ENCODE peak calls at places on chromosomes 5 and 9, in ten cellular contexts. I is right lobe of liver; P is activated effector memory CD4-positive, alpha-beta T cell treated with Interleukin-2 at 50 U/mL for 16 hours; T is GM03348; U is substantia nigra; K is SK-MEL-5; J is HTR-8/SVneo; D is stimulated activated CD8-positive, alpha-beta memory T cell treated with anti-CD3 and anti-CD28 coated beads, Interleukin-7, amount 100 ng/mL, for 48 hours; G is stimulated activated CD4-positive, alpha-beta T cell treated with anti-CD3 and anti-CD28 coated beads, Interleukin-4, amount 100 ng/mL, for 4 hours; O is HT1080. L is an unnamed sample.

GRCh38 chr9:17799383-17799782 is 220.5 kb downstream of the SH3GL2 start:
- DNase-seq in I (no peak), P (no peak), T (peak), U (no peak), K (peak), J (no peak), D (no peak), G (no peak), O (peak), L (no peak)

GRCh38 chr9:93825348-93826115 is 129.6 kb downstream of the BARX1 start:
- DNase-seq in I (no peak), P (no peak), T (peak), U (no peak), K (no peak), J (no peak), D (no peak), G (no peak), O (no peak), L (no peak)

GRCh38 chr5:103587185-103587748 is 24.7 kb upstream of the NUDT12 start:
- DNase-seq in I (no peak), P (no peak), T (peak), U (no peak), K (peak), J (peak), D (no peak), G (no peak), O (peak), L (no peak)

GRCh38 chr9:13443380-13444271 is 164.1 kb upstream of the MPDZ start:
- DNase-seq in I (no peak), P (no peak), T (no peak), U (peak), K (no peak), J (no peak), D (no peak), G (no peak), O (no peak), L (no peak)

GRCh38 chr9:91178281-91179236 is 183.2 kb downstream of the AUH start:
- DNase-seq in I (no peak), P (no peak), T (peak), U (no peak), K (no peak), J (no peak), D (no peak), G (no peak), O (no peak), L (no peak)

GRCh38 chr5:72556351-72557146 is 49.3 kb upstream of the ZNF366 start:
- DNase-seq in I (peak), P (no peak), T (peak), U (peak), K (no peak), J (no peak), D (peak), G (peak), O (no peak), L (peak)

GRCh38 chr5:108380531-108381021 is 1.3 kb downstream of the FBXL17 start:
- DNase-seq in I (peak), P (peak), T (peak), U (peak), K (peak), J (peak), D (peak), G (peak), O (peak), L (peak)

GRCh38 chr9:77673912-77674791 is 26.0 kb upstream of the GNA14 start:
- DNase-seq in I (no peak), P (no peak), T (no peak), U (no peak), K (peak), J (no peak), D (no peak), G (no peak), O (peak), L (no peak)

GRCh38 chr5:149824115-149824514 is 94.0 kb downstream of the PPARGC1B start:
- DNase-seq in I (no peak), P (no peak), T (no peak), U (no peak), K (peak), J (no peak), D (no peak), G (no peak), O (no peak), L (no peak)

GRCh38 chr5:178247481-178248456 is 15.2 kb upstream of the PHYKPL start:
- DNase-seq in I (no peak), P (no peak), T (no peak), U (no peak), K (no peak), J (no peak), D (no peak), G (no peak), O (no peak), L (no peak)

GRCh38 chr9:727767-728166 is 113.7 kb upstream of the DMRT1 start:
- DNase-seq in I (no peak), P (no peak), T (no peak), U (no peak), K (no peak), J (no peak), D (no peak), G (no peak), O (no peak), L (no peak)

GRCh38 chr5:80487829-80488708 is at the start of gene FAM151B:
- DNase-seq in I (peak), P (peak), T (peak), U (peak), K (peak), J (peak), D (peak), G (peak), O (peak), L (peak)

GRCh38 chr5:67725591-67725990 is 490.0 kb upstream of the PIK3R1 start:
- DNase-seq in I (no peak), P (no peak), T (no peak), U (no peak), K (no peak), J (no peak), D (no peak), G (no peak), O (no peak), L (no peak)

GRCh38 chr9:33517373-33517772 is 6.7 kb upstream of the ANKRD18B start:
- DNase-seq in I (no peak), P (no peak), T (peak), U (no peak), K (peak), J (peak), D (no peak), G (no peak), O (peak), L (no peak)

GRCh38 chr9:81661339-81661738 is 28.0 kb downstream of the TLE1 start:
- DNase-seq in I (no peak), P (no peak), T (no peak), U (no peak), K (no peak), J (no peak), D (no peak), G (no peak), O (no peak), L (no peak)

GRCh38 chr5:13976223-13976622 is 31.7 kb upstream of the DNAH5 start:
- DNase-seq in I (no peak), P (no peak), T (no peak), U (no peak), K (no peak), J (no peak), D (no peak), G (no peak), O (no peak), L (no peak)

GRCh38 chr5:150496098-150496497 is 11.8 kb upstream of the NDST1 start:
- DNase-seq in I (no peak), P (no peak), T (no peak), U (no peak), K (no peak), J (no peak), D (no peak), G (no peak), O (no peak), L (no peak)

GRCh38 chr9:14993891-14994554 is 83.8 kb upstream of the FREM1 start:
- DNase-seq in I (no peak), P (no peak), T (peak), U (no peak), K (no peak), J (no peak), D (no peak), G (no peak), O (no peak), L (no peak)

GRCh38 chr5:66877843-66878242 is 281.6 kb downstream of the MAST4 start:
- DNase-seq in I (no peak), P (no peak), T (no peak), U (no peak), K (peak), J (no peak), D (no peak), G (no peak), O (peak), L (no peak)

GRCh38 chr5:15737882-15738677 is 238.1 kb downstream of the FBXL7 start:
- DNase-seq in I (no peak), P (no peak), T (peak), U (no peak), K (no peak), J (no peak), D (no peak), G (no peak), O (no peak), L (no peak)

GRCh38 chr9:93996863-93997262 is 41.7 kb upstream of the BARX1 start:
- DNase-seq in I (no peak), P (no peak), T (no peak), U (no peak), K (no peak), J (no peak), D (no peak), G (no peak), O (no peak), L (no peak)

GRCh38 chr9:119902611-119903010 is 533.4 kb upstream of the BRINP1 start:
- DNase-seq in I (no peak), P (no peak), T (no peak), U (no peak), K (no peak), J (no peak), D (no peak), G (no peak), O (no peak), L (no peak)

GRCh38 chr5:139177809-139178581 is 20.2 kb downstream of the SIL1 start:
- DNase-seq in I (peak), P (no peak), T (no peak), U (no peak), K (no peak), J (no peak), D (no peak), G (no peak), O (no peak), L (peak)

GRCh38 chr9:133702798-133703570 is 35.2 kb downstream of the SARDH start:
- DNase-seq in I (peak), P (no peak), T (no peak), U (no peak), K (no peak), J (no peak), D (no peak), G (no peak), O (no peak), L (no peak)

GRCh38 chr9:98913044-98913443 is 30.7 kb upstream of the COL15A1 start:
- DNase-seq in I (no peak), P (no peak), T (no peak), U (no peak), K (no peak), J (no peak), D (no peak), G (no peak), O (no peak), L (no peak)

GRCh38 chr5:150647275-150648251 is 7.1 kb downstream of the SYNPO start:
- DNase-seq in I (no peak), P (no peak), T (no peak), U (no peak), K (no peak), J (no peak), D (no peak), G (no peak), O (no peak), L (peak)

GRCh38 chr5:42870882-42871418 is 59.3 kb upstream of the SELENOP start:
- DNase-seq in I (no peak), P (no peak), T (no peak), U (no peak), K (no peak), J (no peak), D (no peak), G (no peak), O (peak), L (no peak)

GRCh38 chr5:78009937-78010527 is 233.9 kb upstream of the TBCA start:
- DNase-seq in I (no peak), P (no peak), T (peak), U (no peak), K (no peak), J (no peak), D (no peak), G (no peak), O (no peak), L (no peak)

GRCh38 chr9:110947645-110948044 is 90.6 kb downstream of the LPAR1 start:
- DNase-seq in I (no peak), P (no peak), T (no peak), U (no peak), K (no peak), J (no peak), D (no peak), G (no peak), O (no peak), L (no peak)

GRCh38 chr5:9316041-9316440 is 229.8 kb downstream of the SEMA5A start:
- DNase-seq in I (no peak), P (no peak), T (no peak), U (no peak), K (no peak), J (no peak), D (no peak), G (no peak), O (no peak), L (no peak)

GRCh38 chr5:125227333-125228075 is 481.1 kb upstream of the ZNF608 start:
- DNase-seq in I (no peak), P (no peak), T (peak), U (no peak), K (peak), J (peak), D (no peak), G (no peak), O (peak), L (no peak)

GRCh38 chr9:16442622-16443021 is 427.8 kb downstream of the BNC2 start:
- DNase-seq in I (no peak), P (no peak), T (no peak), U (no peak), K (no peak), J (peak), D (no peak), G (no peak), O (peak), L (peak)

GRCh38 chr9:137300607-137301085 is 1.4 kb downstream of the NRARP start:
- DNase-seq in I (peak), P (no peak), T (no peak), U (no peak), K (no peak), J (no peak), D (no peak), G (no peak), O (no peak), L (no peak)

L was measured in adrenal gland.